ENCODE peak calls at places on chromosomes 7 and 10, in eight cellular contexts. L is nephron progenitor cell; F is amniotic stem cell; H is thoracic aorta; B is kidney epithelial cell; E is neural crest cell; V is posterior cingulate gyrus; Z is stimulated activated CD4-positive, alpha-beta T cell treated with anti-CD3 and anti-CD28 coated beads, Interleukin-1b, Interleukin-23, amount 100 ng/mL, for 24 hours. N is an unnamed sample.

GRCh38 chr7:137685439-137686164 is 161.2 kb downstream of the DGKI start:
- DNase-seq in L (no peak), F (no peak), H (no peak), B (no peak), E (no peak), V (no peak), Z (no peak), N (no peak)

GRCh38 chr10:78215645-78216044 is 182.0 kb downstream of the RPS24 start:
- DNase-seq in L (no peak), F (no peak), H (peak), B (no peak), E (no peak), V (peak), Z (no peak), N (no peak)

GRCh38 chr7:64733550-64734240 is 60.5 kb upstream of the ZNF138 start:
- DNase-seq in L (no peak), F (no peak), H (no peak), B (no peak), E (no peak), V (no peak), Z (no peak), N (no peak)

GRCh38 chr7:17651296-17651695 is 289.0 kb downstream of the SNX13 start:
- DNase-seq in L (no peak), F (no peak), H (no peak), B (no peak), E (no peak), V (no peak), Z (no peak), N (no peak)

GRCh38 chr7:28296571-28297483 is 115.5 kb upstream of the CREB5 start:
- DNase-seq in L (peak), F (peak), H (no peak), B (no peak), E (peak), V (no peak), Z (peak), N (no peak)

GRCh38 chr7:127598318-127598717 is 4.8 kb downstream of the FSCN3 start:
- DNase-seq in L (no peak), F (no peak), H (no peak), B (no peak), E (no peak), V (no peak), Z (no peak), N (no peak)

GRCh38 chr10:1199897-1200721 is 143.9 kb downstream of the WDR37 start:
- DNase-seq in L (no peak), F (no peak), H (no peak), B (no peak), E (no peak), V (no peak), Z (no peak), N (no peak)

GRCh38 chr7:105985250-105985649 is 22.2 kb downstream of the CDHR3 start:
- DNase-seq in L (no peak), F (no peak), H (no peak), B (no peak), E (no peak), V (no peak), Z (no peak), N (no peak)

GRCh38 chr10:44016589-44017482 is 368.1 kb downstream of the CXCL12 start:
- DNase-seq in L (no peak), F (no peak), H (no peak), B (no peak), E (no peak), V (no peak), Z (no peak), N (no peak)

GRCh38 chr10:122113161-122113944 is 124.4 kb downstream of the TACC2 start:
- DNase-seq in L (peak), F (peak), H (no peak), B (no peak), E (peak), V (no peak), Z (no peak), N (peak)

N was measured in GM13976.